ENCODE peak calls at places on chromosomes 3 and 15, in eight cellular contexts. W is sigmoid colon; J is vagina; L is tibial artery; G is fibroblast of lung; O is upper lobe of left lung; K is pancreas; C is CD8-positive, alpha-beta memory T cell. P is an unnamed sample. For H3K4me1, the result is how much of the 10 kb centered on the place peaks cover.

GRCh38 chr15:100869151-100869999 is 10.3 kb upstream of the ALDH1A3 start:
- DNase-seq in W (no peak), J (no peak), L (no peak), G (no peak), O (no peak), K (no peak), C (no peak), P (no peak)

GRCh38 chr3:79314547-79314946 is 453.3 kb downstream of the ROBO1 start:
- DNase-seq in W (no peak), J (no peak), L (no peak), G (no peak), O (no peak), K (no peak), C (no peak), P (no peak)

GRCh38 chr3:168034152-168034928 is 61.4 kb downstream of the GOLIM4 start:
- DNase-seq in W (no peak), J (no peak), L (no peak), G (peak), O (no peak), K (no peak), C (no peak), P (no peak)

GRCh38 chr3:191330309-191330712 is at the start of gene UTS2B:
- DNase-seq in W (no peak), J (no peak), L (no peak), G (peak), O (no peak), K (peak), C (no peak), P (no peak)

GRCh38 chr3:45994661-45995369 is 809 bp downstream of the FYCO1 start:
- DNase-seq in W (peak), J (no peak), L (no peak), G (no peak), O (no peak), K (no peak), C (peak), P (peak)

GRCh38 chr3:28606283-28606682 is 257.7 kb upstream of the AZI2 start:
- DNase-seq in W (no peak), J (no peak), L (no peak), G (no peak), O (no peak), K (no peak), C (no peak), P (no peak)

GRCh38 chr15:89419370-89419984 is 76.9 kb downstream of the RHCG start:
- DNase-seq in W (no peak), J (no peak), L (no peak), G (peak), O (no peak), K (peak), C (peak), P (no peak)

GRCh38 chr3:47421741-47422649 is 41.2 kb downstream of the PTPN23 start:
- DNase-seq in W (peak), J (no peak), L (no peak), G (peak), O (peak), K (peak), C (peak), P (no peak)

GRCh38 chr15:35206060-35206675 is 121.1 kb upstream of the NANOGP8 start:
- DNase-seq in W (no peak), J (no peak), L (no peak), G (peak), O (no peak), K (no peak), C (no peak), P (no peak)

GRCh38 chr15:41921167-41921566 is 27.3 kb upstream of the SPTBN5 start:
- DNase-seq in W (no peak), J (no peak), L (peak), G (peak), O (no peak), K (no peak), C (no peak), P (no peak)

GRCh38 chr3:107833046-107833445 is 257.8 kb downstream of the CD47 start:
- DNase-seq in W (no peak), J (no peak), L (no peak), G (no peak), O (no peak), K (no peak), C (no peak), P (no peak)

GRCh38 chr3:68893600-68894239 is 38.6 kb downstream of the TAFA4 start:
- DNase-seq in W (no peak), J (no peak), L (no peak), G (peak), O (no peak), K (no peak), C (no peak), P (no peak)

GRCh38 chr3:138328341-138328740 is 1.3 kb downstream of the NME9 start:
- DNase-seq in W (no peak), J (peak), L (no peak), G (peak), O (no peak), K (no peak), C (no peak), P (no peak)

GRCh38 chr3:183324083-183324482 is 71.0 kb downstream of the B3GNT5 start:
- DNase-seq in W (no peak), J (peak), L (no peak), G (peak), O (no peak), K (no peak), C (no peak), P (no peak)

GRCh38 chr3:186257866-186258265 is 104.2 kb downstream of the DGKG start:
- DNase-seq in W (no peak), J (no peak), L (no peak), G (peak), O (no peak), K (no peak), C (no peak), P (no peak)

GRCh38 chr3:139676634-139677197 is 1.1 kb downstream of the NMNAT3 start:
- DNase-seq in W (no peak), J (no peak), L (no peak), G (no peak), O (no peak), K (no peak), C (no peak), P (no peak)

GRCh38 chr15:29440541-29440940 is 170.9 kb upstream of the NSMCE3 start:
- DNase-seq in W (no peak), J (no peak), L (no peak), G (no peak), O (no peak), K (no peak), C (no peak), P (no peak)

GRCh38 chr3:138786788-138787276 is 47.9 kb downstream of the PIK3CB start:
- DNase-seq in W (no peak), J (no peak), L (no peak), G (peak), O (no peak), K (no peak), C (no peak), P (no peak)

GRCh38 chr15:30919877-30920550 is 16.3 kb downstream of the FAN1 start:
- DNase-seq in W (no peak), J (no peak), L (no peak), G (no peak), O (no peak), K (no peak), C (no peak), P (no peak)

GRCh38 chr3:29466442-29466841 is 185.6 kb downstream of the RBMS3 start:
- DNase-seq in W (no peak), J (no peak), L (no peak), G (no peak), O (no peak), K (no peak), C (no peak), P (no peak)

GRCh38 chr3:136332776-136333175 is 82.6 kb downstream of the PCCB start:
- DNase-seq in W (no peak), J (no peak), L (no peak), G (peak), O (no peak), K (no peak), C (no peak), P (no peak)
- H3K27ac ChIP-seq in W (no peak), J (no peak), L (no peak), G (no peak), O (no peak), K (no peak), C (no peak), P (no peak)

GRCh38 chr15:25725758-25726157 is 137.4 kb downstream of the ATP10A start:
- DNase-seq in W (peak), J (peak), L (peak), G (no peak), O (no peak), K (no peak), C (no peak), P (no peak)

GRCh38 chr15:25727116-25727515 is 136.0 kb downstream of the ATP10A start:
- DNase-seq in W (peak), J (peak), L (peak), G (no peak), O (peak), K (no peak), C (no peak), P (no peak)

GRCh38 chr15:25727867-25728600 is 135.1 kb downstream of the ATP10A start:
- DNase-seq in W (peak), J (peak), L (peak), G (no peak), O (no peak), K (no peak), C (no peak), P (peak)

GRCh38 chr15:25728816-25729215 is 134.3 kb downstream of the ATP10A start:
- DNase-seq in W (peak), J (peak), L (peak), G (no peak), O (peak), K (no peak), C (no peak), P (no peak)

GRCh38 chr15:25724899-25725298 is 138.2 kb downstream of the ATP10A start:
- DNase-seq in W (peak), J (no peak), L (peak), G (no peak), O (no peak), K (no peak), C (no peak), P (no peak)
- H3K4me3 ChIP-seq in W (no peak), J (no peak), L (no peak), G (no peak), O (no peak), K (no peak), C (no peak), P (no peak)

GRCh38 chr3:71499477-71499876 is 84.1 kb downstream of the FOXP1 start:
- DNase-seq in W (no peak), J (no peak), L (no peak), G (no peak), O (no peak), K (no peak), C (no peak), P (no peak)

GRCh38 chr3:71498053-71498452 is 85.5 kb downstream of the FOXP1 start:
- DNase-seq in W (no peak), J (no peak), L (no peak), G (no peak), O (no peak), K (no peak), C (no peak), P (no peak)

GRCh38 chr3:71498543-71498942 is 85.0 kb downstream of the FOXP1 start:
- DNase-seq in W (no peak), J (no peak), L (no peak), G (no peak), O (no peak), K (no peak), C (no peak), P (no peak)

GRCh38 chr3:71495708-71496472 is 87.6 kb downstream of the FOXP1 start:
- DNase-seq in W (no peak), J (no peak), L (no peak), G (peak), O (no peak), K (no peak), C (no peak), P (no peak)

GRCh38 chr3:71497367-71497925 is 86.1 kb downstream of the FOXP1 start:
- DNase-seq in W (no peak), J (no peak), L (no peak), G (no peak), O (no peak), K (no peak), C (no peak), P (no peak)
- H3K4me1 ChIP-seq in W (under half), J (under half), L (under half), G (under half), O (under half), K (under half), C (half or more), P (under half)

GRCh38 chr15:50627351-50628055 is 59.1 kb downstream of the TRPM7 start:
- DNase-seq in W (no peak), J (no peak), L (no peak), G (no peak), O (no peak), K (no peak), C (no peak), P (no peak)
- H3K27ac ChIP-seq in W (peak), J (no peak), L (no peak), G (no peak), O (no peak), K (no peak), C (no peak), P (no peak)

GRCh38 chr15:91049378-91050127 is 27.2 kb upstream of the VPS33B start:
- DNase-seq in W (peak), J (no peak), L (no peak), G (peak), O (no peak), K (peak), C (peak), P (no peak)
- H3K4me3 ChIP-seq in W (no peak), J (no peak), L (no peak), G (no peak), O (no peak), K (no peak), C (no peak), P (no peak)

GRCh38 chr3:70982700-70983140 is 600.8 kb downstream of the FOXP1 start:
- DNase-seq in W (peak), J (no peak), L (peak), G (peak), O (no peak), K (peak), C (no peak), P (peak)

GRCh38 chr3:70980646-70981031 is 602.9 kb downstream of the FOXP1 start:
- DNase-seq in W (no peak), J (no peak), L (no peak), G (peak), O (no peak), K (no peak), C (no peak), P (no peak)

GRCh38 chr3:70979983-70980645 is 603.4 kb downstream of the FOXP1 start:
- DNase-seq in W (no peak), J (no peak), L (no peak), G (peak), O (no peak), K (no peak), C (no peak), P (no peak)

GRCh38 chr3:70981252-70981933 is 602.1 kb downstream of the FOXP1 start:
- DNase-seq in W (no peak), J (no peak), L (no peak), G (no peak), O (no peak), K (no peak), C (no peak), P (no peak)

GRCh38 chr3:70982274-70982673 is 601.3 kb downstream of the FOXP1 start:
- DNase-seq in W (no peak), J (no peak), L (no peak), G (no peak), O (no peak), K (no peak), C (no peak), P (no peak)
- H3K4me1 ChIP-seq in W (half or more), J (half or more), L (half or more), G (under half), O (under half), K (under half), C (under half), P (half or more)

GRCh38 chr3:25665646-25666136 is 984 bp upstream of the TOP2B start:
- DNase-seq in W (no peak), J (no peak), L (no peak), G (no peak), O (no peak), K (no peak), C (no peak), P (no peak)
- H3K27ac ChIP-seq in W (peak), J (peak), L (peak), G (peak), O (peak), K (peak), C (peak), P (peak)

GRCh38 chr3:133301731-133302130 is 98.1 kb upstream of the BFSP2 start:
- DNase-seq in W (no peak), J (no peak), L (no peak), G (no peak), O (no peak), K (no peak), C (no peak), P (no peak)

GRCh38 chr3:133303430-133303829 is 96.4 kb upstream of the BFSP2 start:
- DNase-seq in W (no peak), J (no peak), L (no peak), G (no peak), O (no peak), K (no peak), C (no peak), P (no peak)

GRCh38 chr3:133295199-133295901 is 104.5 kb upstream of the BFSP2 start:
- DNase-seq in W (no peak), J (no peak), L (no peak), G (peak), O (no peak), K (no peak), C (no peak), P (no peak)

GRCh38 chr3:133296315-133296917 is 103.4 kb upstream of the BFSP2 start:
- DNase-seq in W (no peak), J (no peak), L (no peak), G (no peak), O (no peak), K (no peak), C (no peak), P (no peak)

GRCh38 chr3:133301194-133301593 is 98.7 kb upstream of the BFSP2 start:
- DNase-seq in W (no peak), J (no peak), L (no peak), G (peak), O (no peak), K (no peak), C (no peak), P (no peak)
- H3K4me3 ChIP-seq in W (no peak), J (no peak), L (no peak), G (no peak), O (no peak), K (no peak), C (no peak), P (no peak)

DNA sequence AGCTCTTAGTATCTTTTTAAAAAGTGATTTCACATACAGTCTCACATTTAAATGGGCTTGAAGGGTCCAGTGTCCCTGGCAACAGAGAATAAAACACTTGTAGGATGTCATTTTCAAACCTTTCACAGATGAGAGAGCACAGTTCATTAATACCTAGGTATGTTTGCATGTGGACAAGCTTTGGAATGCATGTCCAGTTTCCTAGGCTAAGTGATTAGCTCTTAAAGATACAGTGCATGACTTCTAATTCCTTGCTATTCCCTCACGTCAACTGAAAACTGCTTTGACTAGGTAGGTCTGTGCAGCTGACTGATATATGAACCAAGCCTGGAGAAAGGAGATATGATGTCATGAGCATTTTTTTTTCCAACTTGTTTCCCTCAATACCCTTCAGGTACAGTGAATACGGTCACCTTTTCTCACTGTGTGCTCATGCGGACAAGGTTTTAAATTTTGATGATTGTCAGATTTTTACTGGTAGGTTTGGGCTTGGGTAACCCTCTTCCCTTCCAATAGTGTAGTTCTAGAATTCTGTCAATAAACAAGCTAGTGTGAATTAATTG is 41.6 kb upstream of the TASOR start:
- DNase-seq in W (no peak), J (no peak), L (no peak), G (no peak), O (no peak), K (no peak), C (no peak), P (no peak)
- H3K4me1 ChIP-seq in W (under half), J (under half), L (under half), G (under half), O (under half), K (under half), C (under half), P (under half)

GRCh38 chr3:129565902-129566301 is 22.9 kb downstream of the H1-8 start:
- DNase-seq in W (no peak), J (no peak), L (no peak), G (no peak), O (no peak), K (no peak), C (no peak), P (no peak)

GRCh38 chr3:129567176-129567705 is 24.3 kb downstream of the H1-8 start:
- DNase-seq in W (no peak), J (no peak), L (no peak), G (peak), O (peak), K (no peak), C (no peak), P (no peak)

GRCh38 chr3:129563332-129563731 is 20.4 kb downstream of the H1-8 start:
- DNase-seq in W (no peak), J (no peak), L (no peak), G (no peak), O (no peak), K (no peak), C (no peak), P (no peak)

GRCh38 chr3:129563850-129564535 is 21.0 kb downstream of the H1-8 start:
- DNase-seq in W (no peak), J (no peak), L (no peak), G (peak), O (no peak), K (no peak), C (no peak), P (no peak)

DNA sequence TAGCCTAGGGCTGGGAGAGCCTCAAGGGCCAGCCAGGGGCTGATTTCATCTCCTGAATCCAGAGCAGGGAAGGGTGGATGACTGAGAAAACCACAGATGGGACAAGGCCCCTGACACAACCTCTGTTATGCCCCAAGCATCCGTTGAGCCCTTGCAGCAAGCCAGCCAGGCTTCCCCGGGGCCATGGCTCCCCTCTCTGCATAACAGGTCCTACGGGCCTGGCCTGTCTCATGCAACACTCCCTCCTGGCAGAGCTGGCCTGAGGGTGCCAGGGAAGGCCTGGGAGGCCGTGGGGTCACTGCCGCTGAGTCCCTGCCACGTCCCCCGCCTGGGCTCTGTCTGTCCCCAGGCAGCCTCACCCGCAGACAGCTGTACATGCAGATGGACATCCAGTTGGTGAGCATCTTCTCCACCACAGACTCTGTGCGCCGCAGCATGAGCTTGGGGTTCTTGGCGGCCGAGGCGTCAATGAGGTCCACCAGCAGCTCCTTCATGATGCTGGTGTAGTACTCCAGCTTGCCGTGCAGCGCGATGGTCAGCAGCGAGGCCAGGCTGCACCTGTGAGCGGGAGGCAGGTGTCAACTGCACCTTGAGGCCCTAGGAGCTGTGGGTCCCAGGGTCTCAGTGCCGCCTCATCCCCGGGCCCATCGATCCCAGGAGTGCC is 22.1 kb downstream of the H1-8 start:
- DNase-seq in W (no peak), J (no peak), L (no peak), G (no peak), O (peak), K (no peak), C (no peak), P (no peak)
- H3K27ac ChIP-seq in W (no peak), J (peak), L (peak), G (no peak), O (peak), K (no peak), C (no peak), P (peak)

P was measured in ascending aorta.